ENCODE peak calls at places on chromosome 18, in eight cellular contexts. One of them, this sample, is unnamed.

GRCh38 chr18:70578480-70578879 is 289.6 kb downstream of the SOCS6 start:
- DNase-seq in upper lobe of right lung: no peak
- DNase-seq in globus pallidus: no peak
- DNase-seq in CD8-positive, alpha-beta memory T cell: no peak
- DNase-seq in mesothelial cell of epicardium: no peak
- DNase-seq in NCI-H446 treated with DMSO at 0.1 percent for 48 hours: no peak
- DNase-seq in T follicular helper cell: no peak
- DNase-seq in germinal center: no peak
- DNase-seq in this sample: no peak

GRCh38 chr18:27135504-27136207 is 49.5 kb downstream of the CHST9 start:
- DNase-seq in upper lobe of right lung: no peak
- DNase-seq in globus pallidus: no peak
- DNase-seq in CD8-positive, alpha-beta memory T cell: no peak
- DNase-seq in mesothelial cell of epicardium: no peak
- DNase-seq in NCI-H446 treated with DMSO at 0.1 percent for 48 hours: no peak
- DNase-seq in T follicular helper cell: no peak
- DNase-seq in germinal center: no peak
- DNase-seq in this sample: no peak

GRCh38 chr18:9066817-9067306 is 35.6 kb upstream of the NDUFV2 start:
- DNase-seq in upper lobe of right lung: no peak
- DNase-seq in globus pallidus: no peak
- DNase-seq in CD8-positive, alpha-beta memory T cell: no peak
- DNase-seq in mesothelial cell of epicardium: no peak
- DNase-seq in NCI-H446 treated with DMSO at 0.1 percent for 48 hours: no peak
- DNase-seq in T follicular helper cell: no peak
- DNase-seq in germinal center: no peak
- DNase-seq in this sample: peak

GRCh38 chr18:48529796-48530195 is 9.0 kb upstream of the CTIF start:
- DNase-seq in upper lobe of right lung: no peak
- DNase-seq in globus pallidus: no peak
- DNase-seq in CD8-positive, alpha-beta memory T cell: no peak
- DNase-seq in mesothelial cell of epicardium: no peak
- DNase-seq in NCI-H446 treated with DMSO at 0.1 percent for 48 hours: peak
- DNase-seq in T follicular helper cell: no peak
- DNase-seq in germinal center: no peak
- DNase-seq in this sample: no peak

GRCh38 chr18:75051757-75052156 is 157.2 kb downstream of the PTGR3 start:
- DNase-seq in upper lobe of right lung: no peak
- DNase-seq in globus pallidus: no peak
- DNase-seq in CD8-positive, alpha-beta memory T cell: no peak
- DNase-seq in mesothelial cell of epicardium: no peak
- DNase-seq in NCI-H446 treated with DMSO at 0.1 percent for 48 hours: no peak
- DNase-seq in T follicular helper cell: no peak
- DNase-seq in germinal center: no peak
- DNase-seq in this sample: no peak

GRCh38 chr18:9987931-9988330 is 74.1 kb downstream of the VAPA start:
- DNase-seq in upper lobe of right lung: no peak
- DNase-seq in globus pallidus: peak
- DNase-seq in CD8-positive, alpha-beta memory T cell: no peak
- DNase-seq in mesothelial cell of epicardium: no peak
- DNase-seq in NCI-H446 treated with DMSO at 0.1 percent for 48 hours: no peak
- DNase-seq in T follicular helper cell: no peak
- DNase-seq in germinal center: no peak
- DNase-seq in this sample: no peak

GRCh38 chr18:36314754-36315153 is 17.2 kb downstream of the FHOD3 start:
- DNase-seq in upper lobe of right lung: no peak
- DNase-seq in globus pallidus: no peak
- DNase-seq in CD8-positive, alpha-beta memory T cell: no peak
- DNase-seq in mesothelial cell of epicardium: no peak
- DNase-seq in NCI-H446 treated with DMSO at 0.1 percent for 48 hours: no peak
- DNase-seq in T follicular helper cell: no peak
- DNase-seq in germinal center: no peak
- DNase-seq in this sample: no peak

GRCh38 chr18:57925706-57926105 is 118.3 kb upstream of the NEDD4L start:
- DNase-seq in upper lobe of right lung: no peak
- DNase-seq in globus pallidus: no peak
- DNase-seq in CD8-positive, alpha-beta memory T cell: no peak
- DNase-seq in mesothelial cell of epicardium: no peak
- DNase-seq in NCI-H446 treated with DMSO at 0.1 percent for 48 hours: no peak
- DNase-seq in T follicular helper cell: no peak
- DNase-seq in germinal center: no peak
- DNase-seq in this sample: no peak

GRCh38 chr18:43405097-43405496 is 127.8 kb upstream of the SYT4 start:
- DNase-seq in upper lobe of right lung: no peak
- DNase-seq in globus pallidus: no peak
- DNase-seq in CD8-positive, alpha-beta memory T cell: no peak
- DNase-seq in mesothelial cell of epicardium: no peak
- DNase-seq in NCI-H446 treated with DMSO at 0.1 percent for 48 hours: no peak
- DNase-seq in T follicular helper cell: no peak
- DNase-seq in germinal center: no peak
- DNase-seq in this sample: no peak

GRCh38 chr18:63963610-63964256 is 6.1 kb upstream of the SERPINB8 start:
- DNase-seq in upper lobe of right lung: no peak
- DNase-seq in globus pallidus: peak
- DNase-seq in CD8-positive, alpha-beta memory T cell: peak
- DNase-seq in mesothelial cell of epicardium: no peak
- DNase-seq in NCI-H446 treated with DMSO at 0.1 percent for 48 hours: peak
- DNase-seq in T follicular helper cell: peak
- DNase-seq in germinal center: peak
- DNase-seq in this sample: no peak

GRCh38 chr18:74454279-74454741 is 2.8 kb downstream of the DIPK1C start:
- DNase-seq in upper lobe of right lung: no peak
- DNase-seq in globus pallidus: peak
- DNase-seq in CD8-positive, alpha-beta memory T cell: no peak
- DNase-seq in mesothelial cell of epicardium: no peak
- DNase-seq in NCI-H446 treated with DMSO at 0.1 percent for 48 hours: no peak
- DNase-seq in T follicular helper cell: no peak
- DNase-seq in germinal center: no peak
- DNase-seq in this sample: no peak

GRCh38 chr18:69789794-69790193 is 157.9 kb downstream of the CD226 start:
- DNase-seq in upper lobe of right lung: no peak
- DNase-seq in globus pallidus: no peak
- DNase-seq in CD8-positive, alpha-beta memory T cell: no peak
- DNase-seq in mesothelial cell of epicardium: no peak
- DNase-seq in NCI-H446 treated with DMSO at 0.1 percent for 48 hours: no peak
- DNase-seq in T follicular helper cell: no peak
- DNase-seq in germinal center: no peak
- DNase-seq in this sample: no peak

GRCh38 chr18:22233271-22233670 is 63.9 kb downstream of the GATA6 start:
- DNase-seq in upper lobe of right lung: no peak
- DNase-seq in globus pallidus: no peak
- DNase-seq in CD8-positive, alpha-beta memory T cell: no peak
- DNase-seq in mesothelial cell of epicardium: no peak
- DNase-seq in NCI-H446 treated with DMSO at 0.1 percent for 48 hours: no peak
- DNase-seq in T follicular helper cell: no peak
- DNase-seq in germinal center: no peak
- DNase-seq in this sample: no peak

GRCh38 chr18:41870191-41870590 is 84.8 kb upstream of the PIK3C3 start:
- DNase-seq in upper lobe of right lung: no peak
- DNase-seq in globus pallidus: no peak
- DNase-seq in CD8-positive, alpha-beta memory T cell: no peak
- DNase-seq in mesothelial cell of epicardium: no peak
- DNase-seq in NCI-H446 treated with DMSO at 0.1 percent for 48 hours: peak
- DNase-seq in T follicular helper cell: no peak
- DNase-seq in germinal center: no peak
- DNase-seq in this sample: no peak

GRCh38 chr18:33573193-33573592 is 4.8 kb upstream of the ASXL3 start:
- DNase-seq in upper lobe of right lung: no peak
- DNase-seq in globus pallidus: no peak
- DNase-seq in CD8-positive, alpha-beta memory T cell: no peak
- DNase-seq in mesothelial cell of epicardium: no peak
- DNase-seq in NCI-H446 treated with DMSO at 0.1 percent for 48 hours: no peak
- DNase-seq in T follicular helper cell: no peak
- DNase-seq in germinal center: no peak
- DNase-seq in this sample: no peak

GRCh38 chr18:41982942-41983660 is 28.1 kb downstream of the PIK3C3 start:
- DNase-seq in upper lobe of right lung: no peak
- DNase-seq in globus pallidus: no peak
- DNase-seq in CD8-positive, alpha-beta memory T cell: no peak
- DNase-seq in mesothelial cell of epicardium: no peak
- DNase-seq in NCI-H446 treated with DMSO at 0.1 percent for 48 hours: no peak
- DNase-seq in T follicular helper cell: no peak
- DNase-seq in germinal center: no peak
- DNase-seq in this sample: peak

GRCh38 chr18:55083461-55083860 is 124.2 kb upstream of the CCDC68 start:
- DNase-seq in upper lobe of right lung: no peak
- DNase-seq in globus pallidus: no peak
- DNase-seq in CD8-positive, alpha-beta memory T cell: no peak
- DNase-seq in mesothelial cell of epicardium: no peak
- DNase-seq in NCI-H446 treated with DMSO at 0.1 percent for 48 hours: no peak
- DNase-seq in T follicular helper cell: no peak
- DNase-seq in germinal center: no peak
- DNase-seq in this sample: no peak

GRCh38 chr18:49305688-49306336 is 154.6 kb downstream of the DYM start:
- DNase-seq in upper lobe of right lung: no peak
- DNase-seq in globus pallidus: no peak
- DNase-seq in CD8-positive, alpha-beta memory T cell: no peak
- DNase-seq in mesothelial cell of epicardium: no peak
- DNase-seq in NCI-H446 treated with DMSO at 0.1 percent for 48 hours: no peak
- DNase-seq in T follicular helper cell: no peak
- DNase-seq in germinal center: no peak
- DNase-seq in this sample: no peak

GRCh38 chr18:79378416-79379250 is 17.1 kb upstream of the NFATC1 start:
- DNase-seq in upper lobe of right lung: peak
- DNase-seq in globus pallidus: peak
- DNase-seq in CD8-positive, alpha-beta memory T cell: peak
- DNase-seq in mesothelial cell of epicardium: peak
- DNase-seq in NCI-H446 treated with DMSO at 0.1 percent for 48 hours: no peak
- DNase-seq in T follicular helper cell: peak
- DNase-seq in germinal center: peak
- DNase-seq in this sample: peak

GRCh38 chr18:10973579-10974260 is 175.6 kb downstream of the PIEZO2 start:
- DNase-seq in upper lobe of right lung: no peak
- DNase-seq in globus pallidus: peak
- DNase-seq in CD8-positive, alpha-beta memory T cell: no peak
- DNase-seq in mesothelial cell of epicardium: no peak
- DNase-seq in NCI-H446 treated with DMSO at 0.1 percent for 48 hours: no peak
- DNase-seq in T follicular helper cell: no peak
- DNase-seq in germinal center: no peak
- DNase-seq in this sample: no peak

GRCh38 chr18:36711813-36712444 is 116.9 kb downstream of the TPGS2 start:
- DNase-seq in upper lobe of right lung: no peak
- DNase-seq in globus pallidus: no peak
- DNase-seq in CD8-positive, alpha-beta memory T cell: no peak
- DNase-seq in mesothelial cell of epicardium: no peak
- DNase-seq in NCI-H446 treated with DMSO at 0.1 percent for 48 hours: no peak
- DNase-seq in T follicular helper cell: no peak
- DNase-seq in germinal center: no peak
- DNase-seq in this sample: no peak

GRCh38 chr18:60027397-60027796 is 127.6 kb downstream of the PMAIP1 start:
- DNase-seq in upper lobe of right lung: no peak
- DNase-seq in globus pallidus: peak
- DNase-seq in CD8-positive, alpha-beta memory T cell: no peak
- DNase-seq in mesothelial cell of epicardium: no peak
- DNase-seq in NCI-H446 treated with DMSO at 0.1 percent for 48 hours: no peak
- DNase-seq in T follicular helper cell: no peak
- DNase-seq in germinal center: no peak
- DNase-seq in this sample: no peak

GRCh38 chr18:74310411-74310810 is 5.2 kb upstream of the C18orf63 start:
- DNase-seq in upper lobe of right lung: no peak
- DNase-seq in globus pallidus: no peak
- DNase-seq in CD8-positive, alpha-beta memory T cell: no peak
- DNase-seq in mesothelial cell of epicardium: no peak
- DNase-seq in NCI-H446 treated with DMSO at 0.1 percent for 48 hours: no peak
- DNase-seq in T follicular helper cell: no peak
- DNase-seq in germinal center: no peak
- DNase-seq in this sample: no peak

GRCh38 chr18:34048423-34048822 is 176.3 kb downstream of the NOL4 start:
- DNase-seq in upper lobe of right lung: no peak
- DNase-seq in globus pallidus: no peak
- DNase-seq in CD8-positive, alpha-beta memory T cell: no peak
- DNase-seq in mesothelial cell of epicardium: no peak
- DNase-seq in NCI-H446 treated with DMSO at 0.1 percent for 48 hours: no peak
- DNase-seq in T follicular helper cell: no peak
- DNase-seq in germinal center: no peak
- DNase-seq in this sample: no peak

GRCh38 chr18:9516437-9517064 is 41.2 kb downstream of the RALBP1 start:
- DNase-seq in upper lobe of right lung: no peak
- DNase-seq in globus pallidus: peak
- DNase-seq in CD8-positive, alpha-beta memory T cell: peak
- DNase-seq in mesothelial cell of epicardium: no peak
- DNase-seq in NCI-H446 treated with DMSO at 0.1 percent for 48 hours: peak
- DNase-seq in T follicular helper cell: peak
- DNase-seq in germinal center: peak
- DNase-seq in this sample: no peak

GRCh38 chr18:27824275-27824674 is 352.7 kb downstream of the CDH2 start:
- DNase-seq in upper lobe of right lung: no peak
- DNase-seq in globus pallidus: no peak
- DNase-seq in CD8-positive, alpha-beta memory T cell: no peak
- DNase-seq in mesothelial cell of epicardium: no peak
- DNase-seq in NCI-H446 treated with DMSO at 0.1 percent for 48 hours: no peak
- DNase-seq in T follicular helper cell: no peak
- DNase-seq in germinal center: no peak
- DNase-seq in this sample: no peak

GRCh38 chr18:35143615-35144596 is 96.9 kb upstream of the ZNF397 start:
- DNase-seq in upper lobe of right lung: no peak
- DNase-seq in globus pallidus: peak
- DNase-seq in CD8-positive, alpha-beta memory T cell: peak
- DNase-seq in mesothelial cell of epicardium: no peak
- DNase-seq in NCI-H446 treated with DMSO at 0.1 percent for 48 hours: no peak
- DNase-seq in T follicular helper cell: peak
- DNase-seq in germinal center: no peak
- DNase-seq in this sample: no peak

GRCh38 chr18:45602926-45603325 is 12.3 kb upstream of the SLC14A2 start:
- DNase-seq in upper lobe of right lung: no peak
- DNase-seq in globus pallidus: no peak
- DNase-seq in CD8-positive, alpha-beta memory T cell: no peak
- DNase-seq in mesothelial cell of epicardium: no peak
- DNase-seq in NCI-H446 treated with DMSO at 0.1 percent for 48 hours: no peak
- DNase-seq in T follicular helper cell: no peak
- DNase-seq in germinal center: no peak
- DNase-seq in this sample: no peak

GRCh38 chr18:58223717-58224424 is 179.8 kb downstream of the NEDD4L start:
- DNase-seq in upper lobe of right lung: peak
- DNase-seq in globus pallidus: no peak
- DNase-seq in CD8-positive, alpha-beta memory T cell: no peak
- DNase-seq in mesothelial cell of epicardium: no peak
- DNase-seq in NCI-H446 treated with DMSO at 0.1 percent for 48 hours: no peak
- DNase-seq in T follicular helper cell: no peak
- DNase-seq in germinal center: no peak
- DNase-seq in this sample: no peak

GRCh38 chr18:56402872-56403516 is 235.4 kb downstream of the TXNL1 start:
- DNase-seq in upper lobe of right lung: no peak
- DNase-seq in globus pallidus: no peak
- DNase-seq in CD8-positive, alpha-beta memory T cell: no peak
- DNase-seq in mesothelial cell of epicardium: no peak
- DNase-seq in NCI-H446 treated with DMSO at 0.1 percent for 48 hours: peak
- DNase-seq in T follicular helper cell: no peak
- DNase-seq in germinal center: no peak
- DNase-seq in this sample: no peak

GRCh38 chr18:45110577-45111506 is 430.2 kb downstream of the SETBP1 start:
- DNase-seq in upper lobe of right lung: no peak
- DNase-seq in globus pallidus: no peak
- DNase-seq in CD8-positive, alpha-beta memory T cell: no peak
- DNase-seq in mesothelial cell of epicardium: no peak
- DNase-seq in NCI-H446 treated with DMSO at 0.1 percent for 48 hours: peak
- DNase-seq in T follicular helper cell: no peak
- DNase-seq in germinal center: no peak
- DNase-seq in this sample: no peak

GRCh38 chr18:9700261-9700796 is 7.8 kb upstream of the RAB31 start:
- DNase-seq in upper lobe of right lung: no peak
- DNase-seq in globus pallidus: no peak
- DNase-seq in CD8-positive, alpha-beta memory T cell: no peak
- DNase-seq in mesothelial cell of epicardium: no peak
- DNase-seq in NCI-H446 treated with DMSO at 0.1 percent for 48 hours: no peak
- DNase-seq in T follicular helper cell: no peak
- DNase-seq in germinal center: no peak
- DNase-seq in this sample: no peak

GRCh38 chr18:40877096-40877495 is 1077.9 kb upstream of the PIK3C3 start:
- DNase-seq in upper lobe of right lung: no peak
- DNase-seq in globus pallidus: no peak
- DNase-seq in CD8-positive, alpha-beta memory T cell: no peak
- DNase-seq in mesothelial cell of epicardium: no peak
- DNase-seq in NCI-H446 treated with DMSO at 0.1 percent for 48 hours: no peak
- DNase-seq in T follicular helper cell: no peak
- DNase-seq in germinal center: no peak
- DNase-seq in this sample: no peak

GRCh38 chr18:50011813-50012445 is 183.0 kb downstream of the MYO5B start:
- DNase-seq in upper lobe of right lung: no peak
- DNase-seq in globus pallidus: no peak
- DNase-seq in CD8-positive, alpha-beta memory T cell: no peak
- DNase-seq in mesothelial cell of epicardium: no peak
- DNase-seq in NCI-H446 treated with DMSO at 0.1 percent for 48 hours: no peak
- DNase-seq in T follicular helper cell: no peak
- DNase-seq in germinal center: no peak
- DNase-seq in this sample: no peak